ENCODE peak calls at places on chromosomes 6 and 20, in nine cellular contexts. One of them, this sample, is unnamed.

GRCh38 chr6:30556714-30556963 is 350 bp upstream of the GNL1 start:
- DNase-seq in mesothelial cell of epicardium: no peak
- DNase-seq in activated CD8-positive, alpha-beta T cell treated with anti-CD3 and anti-CD28 coated beads for 36 hours: peak; percentile 95
- DNase-seq in neural crest cell: no peak
- DNase-seq in body of pancreas: peak; percentile 86
- DNase-seq in nephron progenitor cell: peak; percentile 75
- DNase-seq in lower lobe of right lung: peak; percentile 93
- DNase-seq in left lung: peak; percentile 92
- DNase-seq in ascending aorta: no peak
- DNase-seq in this sample: peak; percentile 94

GRCh38 chr6:129575378-129576118 is 134.4 kb downstream of the ARHGAP18 start:
- DNase-seq in activated CD8-positive, alpha-beta T cell treated with anti-CD3 and anti-CD28 coated beads for 36 hours: no peak
- DNase-seq in mesothelial cell of epicardium: no peak
- DNase-seq in body of pancreas: no peak
- DNase-seq in ascending aorta: no peak
- DNase-seq in lower lobe of right lung: no peak
- DNase-seq in neural crest cell: no peak
- DNase-seq in left lung: no peak
- DNase-seq in nephron progenitor cell: peak; percentile 7
- DNase-seq in this sample: no peak

GRCh38 chr6:85920782-85921181 is 278.1 kb upstream of the SYNCRIP start:
- DNase-seq in nephron progenitor cell: no peak
- DNase-seq in neural crest cell: no peak
- DNase-seq in body of pancreas: peak; percentile 72
- DNase-seq in left lung: no peak
- DNase-seq in mesothelial cell of epicardium: no peak
- DNase-seq in activated CD8-positive, alpha-beta T cell treated with anti-CD3 and anti-CD28 coated beads for 36 hours: no peak
- DNase-seq in ascending aorta: no peak
- DNase-seq in lower lobe of right lung: no peak
- DNase-seq in this sample: no peak

GRCh38 chr20:63461364-63461763 is 11.1 kb downstream of the KCNQ2 start:
- DNase-seq in activated CD8-positive, alpha-beta T cell treated with anti-CD3 and anti-CD28 coated beads for 36 hours: no peak
- DNase-seq in left lung: no peak
- DNase-seq in ascending aorta: no peak
- DNase-seq in lower lobe of right lung: no peak
- DNase-seq in body of pancreas: no peak
- DNase-seq in neural crest cell: no peak
- DNase-seq in mesothelial cell of epicardium: peak; percentile 71
- DNase-seq in nephron progenitor cell: peak; percentile 89
- DNase-seq in this sample: no peak

GRCh38 chr20:62362991-62363919 is 3.9 kb downstream of the LAMA5 start:
- DNase-seq in neural crest cell: no peak
- DNase-seq in activated CD8-positive, alpha-beta T cell treated with anti-CD3 and anti-CD28 coated beads for 36 hours: no peak
- DNase-seq in mesothelial cell of epicardium: no peak
- DNase-seq in lower lobe of right lung: peak; percentile 48
- DNase-seq in left lung: peak; percentile 32
- DNase-seq in ascending aorta: no peak
- DNase-seq in nephron progenitor cell: no peak
- DNase-seq in body of pancreas: no peak
- DNase-seq in this sample: no peak

GRCh38 chr20:14757728-14758127 is 420.3 kb upstream of the FLRT3 start:
- DNase-seq in left lung: no peak
- DNase-seq in lower lobe of right lung: no peak
- DNase-seq in mesothelial cell of epicardium: no peak
- DNase-seq in neural crest cell: no peak
- DNase-seq in nephron progenitor cell: no peak
- DNase-seq in body of pancreas: no peak
- DNase-seq in activated CD8-positive, alpha-beta T cell treated with anti-CD3 and anti-CD28 coated beads for 36 hours: no peak
- DNase-seq in ascending aorta: no peak
- DNase-seq in this sample: no peak

GRCh38 chr6:73585566-73586415 is 65.0 kb upstream of the EEF1A1 start:
- DNase-seq in neural crest cell: no peak
- DNase-seq in ascending aorta: no peak
- DNase-seq in nephron progenitor cell: no peak
- DNase-seq in body of pancreas: peak; percentile 31
- DNase-seq in mesothelial cell of epicardium: no peak
- DNase-seq in lower lobe of right lung: no peak
- DNase-seq in activated CD8-positive, alpha-beta T cell treated with anti-CD3 and anti-CD28 coated beads for 36 hours: peak; percentile 69
- DNase-seq in left lung: no peak
- DNase-seq in this sample: peak; percentile 73

GRCh38 chr6:160996316-160996715 is 4.7 kb downstream of the MAP3K4 start:
- DNase-seq in ascending aorta: no peak
- DNase-seq in activated CD8-positive, alpha-beta T cell treated with anti-CD3 and anti-CD28 coated beads for 36 hours: no peak
- DNase-seq in neural crest cell: no peak
- DNase-seq in left lung: no peak
- DNase-seq in mesothelial cell of epicardium: no peak
- DNase-seq in lower lobe of right lung: no peak
- DNase-seq in body of pancreas: no peak
- DNase-seq in nephron progenitor cell: no peak
- DNase-seq in this sample: no peak

GRCh38 chr6:116531675-116532570 is 13.6 kb downstream of the TRAPPC3L start:
- DNase-seq in lower lobe of right lung: peak; percentile 39
- DNase-seq in left lung: no peak
- DNase-seq in ascending aorta: no peak
- DNase-seq in nephron progenitor cell: peak; percentile 69
- DNase-seq in body of pancreas: peak; percentile 55
- DNase-seq in activated CD8-positive, alpha-beta T cell treated with anti-CD3 and anti-CD28 coated beads for 36 hours: peak; percentile 81
- DNase-seq in neural crest cell: peak; percentile 57
- DNase-seq in mesothelial cell of epicardium: peak; percentile 61
- DNase-seq in this sample: peak; percentile 44

GRCh38 chr6:158649289-158650143 is at the start of gene SYTL3:
- DNase-seq in nephron progenitor cell: no peak
- DNase-seq in mesothelial cell of epicardium: no peak
- DNase-seq in ascending aorta: peak; percentile 59
- DNase-seq in body of pancreas: no peak
- DNase-seq in left lung: peak; percentile 84
- DNase-seq in lower lobe of right lung: peak; percentile 80
- DNase-seq in neural crest cell: no peak
- DNase-seq in activated CD8-positive, alpha-beta T cell treated with anti-CD3 and anti-CD28 coated beads for 36 hours: peak; percentile 94
- DNase-seq in this sample: peak; percentile 49

DNA sequence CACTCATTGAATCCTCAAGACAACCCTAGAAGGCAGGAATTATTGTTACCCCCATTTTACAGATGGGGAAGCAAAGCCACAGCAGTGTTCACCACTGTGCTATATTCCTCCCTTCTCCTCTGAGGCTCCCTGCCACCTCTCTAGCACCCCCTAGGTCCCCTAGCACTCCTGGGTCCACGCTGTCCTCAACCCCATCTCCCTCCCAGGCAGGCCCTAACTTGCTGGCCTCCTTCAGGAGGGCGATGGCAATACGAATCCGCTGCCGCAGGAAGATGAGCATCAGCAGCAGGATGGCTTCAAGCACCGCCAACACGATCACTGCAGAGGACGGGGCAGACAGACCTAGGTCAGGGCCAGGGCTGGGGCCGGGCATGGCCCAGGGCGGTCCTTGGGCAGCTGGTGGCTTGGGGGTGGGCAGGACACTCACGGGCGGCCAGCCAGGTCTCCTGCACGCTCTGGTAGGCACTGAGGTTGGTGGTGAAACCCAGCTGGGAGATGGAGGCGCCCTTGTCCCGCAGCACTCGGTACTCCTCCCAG is 7.8 kb upstream of the NEU1 start:
- DNase-seq in neural crest cell: no peak
- DNase-seq in mesothelial cell of epicardium: no peak
- DNase-seq in lower lobe of right lung: no peak
- DNase-seq in ascending aorta: no peak
- DNase-seq in nephron progenitor cell: no peak
- DNase-seq in activated CD8-positive, alpha-beta T cell treated with anti-CD3 and anti-CD28 coated beads for 36 hours: no peak
- DNase-seq in body of pancreas: no peak
- DNase-seq in left lung: no peak
- DNase-seq in this sample: no peak
- TF ChIP-seq CTCF in neural crest cell: no peak
- TF ChIP-seq CTCF in mesothelial cell of epicardium: no peak
- TF ChIP-seq CTCF in lower lobe of right lung: no peak
- TF ChIP-seq CTCF in ascending aorta: no peak
- TF ChIP-seq CTCF in nephron progenitor cell: no peak
- TF ChIP-seq CTCF in activated CD8-positive, alpha-beta T cell treated with anti-CD3 and anti-CD28 coated beads for 36 hours: no peak
- TF ChIP-seq CTCF in body of pancreas: no peak
- TF ChIP-seq CTCF in left lung: no peak
- TF ChIP-seq CTCF in this sample: peak; percentile 29

DNA sequence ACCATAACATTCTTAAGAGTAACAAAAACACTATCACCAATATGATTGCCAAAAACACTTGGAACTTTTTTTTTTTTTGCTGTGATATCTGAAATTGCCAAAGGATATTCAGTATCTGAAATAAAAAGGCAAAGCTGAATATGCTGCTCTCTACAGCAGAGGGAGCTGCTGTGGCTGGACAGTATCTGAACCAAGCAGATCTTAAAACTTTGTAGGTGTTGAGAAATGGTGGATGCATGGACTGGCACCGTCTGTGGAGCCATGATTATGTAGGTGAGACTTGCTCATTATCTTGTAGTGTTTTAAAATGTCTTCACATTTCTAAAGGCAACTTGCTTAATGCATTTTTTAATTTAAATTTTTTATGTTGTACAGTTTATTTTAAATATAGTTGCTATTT is 9.2 kb downstream of the PDCD2 start:
- DNase-seq in left lung: no peak
- DNase-seq in neural crest cell: no peak
- DNase-seq in activated CD8-positive, alpha-beta T cell treated with anti-CD3 and anti-CD28 coated beads for 36 hours: peak; percentile 16
- DNase-seq in nephron progenitor cell: no peak
- DNase-seq in lower lobe of right lung: no peak
- DNase-seq in ascending aorta: no peak
- DNase-seq in body of pancreas: no peak
- DNase-seq in mesothelial cell of epicardium: no peak
- DNase-seq in this sample: no peak
- TF ChIP-seq CTCF in left lung: no peak
- TF ChIP-seq CTCF in neural crest cell: peak; percentile 53
- TF ChIP-seq CTCF in activated CD8-positive, alpha-beta T cell treated with anti-CD3 and anti-CD28 coated beads for 36 hours: no peak
- TF ChIP-seq CTCF in nephron progenitor cell: no peak
- TF ChIP-seq CTCF in lower lobe of right lung: no peak
- TF ChIP-seq CTCF in ascending aorta: no peak
- TF ChIP-seq CTCF in body of pancreas: no peak
- TF ChIP-seq CTCF in mesothelial cell of epicardium: no peak
- TF ChIP-seq CTCF in this sample: no peak

GRCh38 chr6:47175656-47176055 is 133.5 kb upstream of the ADGRF1 start:
- DNase-seq in neural crest cell: no peak
- DNase-seq in body of pancreas: no peak
- DNase-seq in mesothelial cell of epicardium: no peak
- DNase-seq in lower lobe of right lung: no peak
- DNase-seq in ascending aorta: no peak
- DNase-seq in activated CD8-positive, alpha-beta T cell treated with anti-CD3 and anti-CD28 coated beads for 36 hours: no peak
- DNase-seq in nephron progenitor cell: no peak
- DNase-seq in left lung: no peak
- DNase-seq in this sample: no peak

GRCh38 chr6:47179286-47179685 is 130.4 kb downstream of the TNFRSF21 start:
- DNase-seq in ascending aorta: no peak
- DNase-seq in mesothelial cell of epicardium: no peak
- DNase-seq in lower lobe of right lung: no peak
- DNase-seq in nephron progenitor cell: no peak
- DNase-seq in neural crest cell: no peak
- DNase-seq in activated CD8-positive, alpha-beta T cell treated with anti-CD3 and anti-CD28 coated beads for 36 hours: no peak
- DNase-seq in body of pancreas: no peak
- DNase-seq in left lung: no peak
- DNase-seq in this sample: no peak

GRCh38 chr6:47181681-47182080 is 128.0 kb downstream of the TNFRSF21 start:
- DNase-seq in activated CD8-positive, alpha-beta T cell treated with anti-CD3 and anti-CD28 coated beads for 36 hours: no peak
- DNase-seq in body of pancreas: no peak
- DNase-seq in nephron progenitor cell: no peak
- DNase-seq in lower lobe of right lung: no peak
- DNase-seq in neural crest cell: no peak
- DNase-seq in mesothelial cell of epicardium: no peak
- DNase-seq in left lung: no peak
- DNase-seq in ascending aorta: no peak
- DNase-seq in this sample: no peak

GRCh38 chr6:47182291-47182957 is 127.3 kb downstream of the TNFRSF21 start:
- DNase-seq in body of pancreas: no peak
- DNase-seq in lower lobe of right lung: peak; percentile 52
- DNase-seq in nephron progenitor cell: no peak
- DNase-seq in mesothelial cell of epicardium: no peak
- DNase-seq in activated CD8-positive, alpha-beta T cell treated with anti-CD3 and anti-CD28 coated beads for 36 hours: no peak
- DNase-seq in left lung: peak; percentile 39
- DNase-seq in neural crest cell: no peak
- DNase-seq in ascending aorta: no peak
- DNase-seq in this sample: no peak

GRCh38 chr6:47180633-47181032 is 129.1 kb downstream of the TNFRSF21 start:
- DNase-seq in ascending aorta: no peak
- DNase-seq in lower lobe of right lung: no peak
- DNase-seq in mesothelial cell of epicardium: no peak
- DNase-seq in nephron progenitor cell: no peak
- DNase-seq in body of pancreas: no peak
- DNase-seq in neural crest cell: no peak
- DNase-seq in activated CD8-positive, alpha-beta T cell treated with anti-CD3 and anti-CD28 coated beads for 36 hours: peak; percentile 2
- DNase-seq in left lung: no peak
- DNase-seq in this sample: no peak
- TF ChIP-seq CTCF in ascending aorta: no peak
- TF ChIP-seq CTCF in lower lobe of right lung: no peak
- TF ChIP-seq CTCF in mesothelial cell of epicardium: no peak
- TF ChIP-seq CTCF in nephron progenitor cell: no peak
- TF ChIP-seq CTCF in body of pancreas: no peak
- TF ChIP-seq CTCF in neural crest cell: no peak
- TF ChIP-seq CTCF in activated CD8-positive, alpha-beta T cell treated with anti-CD3 and anti-CD28 coated beads for 36 hours: no peak
- TF ChIP-seq CTCF in left lung: no peak
- TF ChIP-seq CTCF in this sample: no peak

DNA sequence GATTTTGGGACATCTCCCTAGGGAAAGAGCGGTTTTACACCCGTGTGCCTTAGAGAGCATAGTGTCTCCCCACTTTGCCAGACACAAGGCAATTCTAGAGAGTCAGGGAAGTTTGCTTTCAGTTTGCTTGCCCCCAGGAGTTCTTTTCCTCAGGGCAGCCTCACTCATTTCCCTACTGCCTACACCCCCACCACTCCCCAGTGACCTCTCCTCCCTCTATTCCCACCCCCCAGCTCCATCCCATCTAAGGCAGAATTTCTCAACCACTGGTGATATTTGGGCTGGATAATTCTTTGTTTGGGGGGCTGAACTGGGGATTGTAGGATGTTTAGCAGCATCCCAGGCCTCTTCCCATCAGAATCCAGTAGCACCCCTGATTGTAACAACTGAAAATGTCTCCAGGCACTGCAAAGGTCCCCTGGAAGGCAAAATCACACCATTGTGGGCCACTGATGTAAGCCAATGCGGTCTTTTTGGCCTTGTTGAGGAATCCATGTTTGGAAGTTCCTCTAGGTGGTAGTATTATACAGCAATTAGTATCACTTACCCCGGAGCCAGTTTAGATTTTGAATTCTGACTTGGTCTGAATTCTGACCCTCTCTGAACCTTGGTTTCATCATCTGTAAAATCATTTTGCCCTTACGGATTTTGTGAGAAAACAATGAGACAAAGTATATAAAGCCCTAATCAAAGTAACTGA is 1.3 kb downstream of the EPPIN start:
- DNase-seq in mesothelial cell of epicardium: no peak
- DNase-seq in activated CD8-positive, alpha-beta T cell treated with anti-CD3 and anti-CD28 coated beads for 36 hours: no peak
- DNase-seq in left lung: no peak
- DNase-seq in ascending aorta: no peak
- DNase-seq in body of pancreas: no peak
- DNase-seq in lower lobe of right lung: no peak
- DNase-seq in nephron progenitor cell: no peak
- DNase-seq in neural crest cell: no peak
- DNase-seq in this sample: no peak
- TF ChIP-seq CTCF in mesothelial cell of epicardium: no peak
- TF ChIP-seq CTCF in activated CD8-positive, alpha-beta T cell treated with anti-CD3 and anti-CD28 coated beads for 36 hours: peak; percentile 25
- TF ChIP-seq CTCF in left lung: peak; percentile 19
- TF ChIP-seq CTCF in ascending aorta: peak; percentile 30
- TF ChIP-seq CTCF in body of pancreas: peak; percentile 31
- TF ChIP-seq CTCF in lower lobe of right lung: peak; percentile 43
- TF ChIP-seq CTCF in nephron progenitor cell: peak; percentile 24
- TF ChIP-seq CTCF in neural crest cell: peak; percentile 67
- TF ChIP-seq CTCF in this sample: peak; percentile 19